ENCODE peak calls at places on chromosomes 4 and X, in nine cellular contexts. One of them, this sample, is unnamed.
A peak's percentile ranks its signal among the peaks of the same experiment; 100 is the strongest.

GRCh38 chrX:131747173-131747572 is 203.3 kb downstream of the OR13H1 start:
- DNase-seq in iris pigment epithelial cell: peak; percentile 67
- DNase-seq in MV-4-11: no peak
- DNase-seq in HS-5: no peak
- DNase-seq in activated effector memory CD4-positive, alpha-beta T cell treated with anti-CD3 and anti-CD28 coated beads, Interleukin-2, amount 50 U/mL, for 16 hours: no peak
- DNase-seq in HCT116: no peak
- DNase-seq in activated T-cell treated with anti-CD3 and anti-CD28 coated beads, Interleukin-2, amount 50 U/mL, for 24 hours: peak; percentile 72
- DNase-seq in stimulated activated CD4-positive, alpha-beta T cell treated with anti-CD3 and anti-CD28 coated beads, Interleukin-2, amount 100 ng/mL, for 48 hours: no peak
- DNase-seq in glomerular endothelial cell: no peak
- DNase-seq in this sample: peak; percentile 71

GRCh38 chr4:150224896-150225591 is 146.8 kb downstream of the DCLK2 start:
- DNase-seq in glomerular endothelial cell: no peak
- DNase-seq in iris pigment epithelial cell: peak; percentile 98
- DNase-seq in HCT116: no peak
- DNase-seq in HS-5: peak; percentile 93
- DNase-seq in MV-4-11: no peak
- DNase-seq in activated effector memory CD4-positive, alpha-beta T cell treated with anti-CD3 and anti-CD28 coated beads, Interleukin-2, amount 50 U/mL, for 16 hours: no peak
- DNase-seq in stimulated activated CD4-positive, alpha-beta T cell treated with anti-CD3 and anti-CD28 coated beads, Interleukin-2, amount 100 ng/mL, for 48 hours: no peak
- DNase-seq in activated T-cell treated with anti-CD3 and anti-CD28 coated beads, Interleukin-2, amount 50 U/mL, for 24 hours: no peak
- DNase-seq in this sample: no peak

GRCh38 chr4:2962099-2962455 is 1.1 kb downstream of the NOP14 start:
- DNase-seq in iris pigment epithelial cell: no peak
- DNase-seq in glomerular endothelial cell: no peak
- DNase-seq in HCT116: no peak
- DNase-seq in activated effector memory CD4-positive, alpha-beta T cell treated with anti-CD3 and anti-CD28 coated beads, Interleukin-2, amount 50 U/mL, for 16 hours: peak; percentile 86
- DNase-seq in HS-5: no peak
- DNase-seq in stimulated activated CD4-positive, alpha-beta T cell treated with anti-CD3 and anti-CD28 coated beads, Interleukin-2, amount 100 ng/mL, for 48 hours: peak; percentile 62
- DNase-seq in MV-4-11: peak; percentile 28
- DNase-seq in activated T-cell treated with anti-CD3 and anti-CD28 coated beads, Interleukin-2, amount 50 U/mL, for 24 hours: peak; percentile 73
- DNase-seq in this sample: no peak

GRCh38 chrX:129961180-129962083 is 21.0 kb upstream of the BCORL1 start:
- DNase-seq in activated effector memory CD4-positive, alpha-beta T cell treated with anti-CD3 and anti-CD28 coated beads, Interleukin-2, amount 50 U/mL, for 16 hours: peak; percentile 87
- DNase-seq in activated T-cell treated with anti-CD3 and anti-CD28 coated beads, Interleukin-2, amount 50 U/mL, for 24 hours: peak; percentile 77
- DNase-seq in MV-4-11: peak; percentile 63
- DNase-seq in HS-5: no peak
- DNase-seq in HCT116: peak; percentile 12
- DNase-seq in iris pigment epithelial cell: peak; percentile 13
- DNase-seq in glomerular endothelial cell: no peak
- DNase-seq in stimulated activated CD4-positive, alpha-beta T cell treated with anti-CD3 and anti-CD28 coated beads, Interleukin-2, amount 100 ng/mL, for 48 hours: peak; percentile 58
- DNase-seq in this sample: no peak

GRCh38 chr4:68119921-68120320 is 9.7 kb downstream of the TMPRSS11F start:
- DNase-seq in HCT116: no peak
- DNase-seq in iris pigment epithelial cell: no peak
- DNase-seq in activated effector memory CD4-positive, alpha-beta T cell treated with anti-CD3 and anti-CD28 coated beads, Interleukin-2, amount 50 U/mL, for 16 hours: no peak
- DNase-seq in activated T-cell treated with anti-CD3 and anti-CD28 coated beads, Interleukin-2, amount 50 U/mL, for 24 hours: no peak
- DNase-seq in stimulated activated CD4-positive, alpha-beta T cell treated with anti-CD3 and anti-CD28 coated beads, Interleukin-2, amount 100 ng/mL, for 48 hours: no peak
- DNase-seq in HS-5: no peak
- DNase-seq in MV-4-11: no peak
- DNase-seq in glomerular endothelial cell: no peak
- DNase-seq in this sample: no peak

GRCh38 chr4:117477925-117478324 is 392.5 kb upstream of the TRAM1L1 start:
- DNase-seq in glomerular endothelial cell: no peak
- DNase-seq in activated T-cell treated with anti-CD3 and anti-CD28 coated beads, Interleukin-2, amount 50 U/mL, for 24 hours: no peak
- DNase-seq in iris pigment epithelial cell: no peak
- DNase-seq in activated effector memory CD4-positive, alpha-beta T cell treated with anti-CD3 and anti-CD28 coated beads, Interleukin-2, amount 50 U/mL, for 16 hours: no peak
- DNase-seq in HCT116: no peak
- DNase-seq in stimulated activated CD4-positive, alpha-beta T cell treated with anti-CD3 and anti-CD28 coated beads, Interleukin-2, amount 100 ng/mL, for 48 hours: no peak
- DNase-seq in HS-5: no peak
- DNase-seq in MV-4-11: no peak
- DNase-seq in this sample: no peak

GRCh38 chr4:124899997-124900396 is 187.5 kb upstream of the ANKRD50 start:
- DNase-seq in MV-4-11: no peak
- DNase-seq in activated T-cell treated with anti-CD3 and anti-CD28 coated beads, Interleukin-2, amount 50 U/mL, for 24 hours: no peak
- DNase-seq in stimulated activated CD4-positive, alpha-beta T cell treated with anti-CD3 and anti-CD28 coated beads, Interleukin-2, amount 100 ng/mL, for 48 hours: no peak
- DNase-seq in activated effector memory CD4-positive, alpha-beta T cell treated with anti-CD3 and anti-CD28 coated beads, Interleukin-2, amount 50 U/mL, for 16 hours: no peak
- DNase-seq in HS-5: no peak
- DNase-seq in iris pigment epithelial cell: no peak
- DNase-seq in HCT116: no peak
- DNase-seq in glomerular endothelial cell: no peak
- DNase-seq in this sample: no peak

GRCh38 chrX:15874672-15875071 is 20.1 kb upstream of the AP1S2 start:
- DNase-seq in MV-4-11: no peak
- DNase-seq in stimulated activated CD4-positive, alpha-beta T cell treated with anti-CD3 and anti-CD28 coated beads, Interleukin-2, amount 100 ng/mL, for 48 hours: no peak
- DNase-seq in HCT116: no peak
- DNase-seq in glomerular endothelial cell: no peak
- DNase-seq in activated effector memory CD4-positive, alpha-beta T cell treated with anti-CD3 and anti-CD28 coated beads, Interleukin-2, amount 50 U/mL, for 16 hours: no peak
- DNase-seq in iris pigment epithelial cell: no peak
- DNase-seq in activated T-cell treated with anti-CD3 and anti-CD28 coated beads, Interleukin-2, amount 50 U/mL, for 24 hours: no peak
- DNase-seq in HS-5: no peak
- DNase-seq in this sample: no peak

GRCh38 chrX:135973025-135973547 is 702 bp downstream of the MMGT1 start:
- DNase-seq in MV-4-11: peak; percentile 18
- DNase-seq in HS-5: no peak
- DNase-seq in stimulated activated CD4-positive, alpha-beta T cell treated with anti-CD3 and anti-CD28 coated beads, Interleukin-2, amount 100 ng/mL, for 48 hours: no peak
- DNase-seq in iris pigment epithelial cell: peak; percentile 15
- DNase-seq in HCT116: no peak
- DNase-seq in activated T-cell treated with anti-CD3 and anti-CD28 coated beads, Interleukin-2, amount 50 U/mL, for 24 hours: peak; percentile 33
- DNase-seq in activated effector memory CD4-positive, alpha-beta T cell treated with anti-CD3 and anti-CD28 coated beads, Interleukin-2, amount 50 U/mL, for 16 hours: no peak
- DNase-seq in glomerular endothelial cell: no peak
- DNase-seq in this sample: no peak

GRCh38 chr4:58274553-58274952 is 1164.4 kb upstream of the IGFBP7 start:
- DNase-seq in iris pigment epithelial cell: no peak
- DNase-seq in MV-4-11: no peak
- DNase-seq in stimulated activated CD4-positive, alpha-beta T cell treated with anti-CD3 and anti-CD28 coated beads, Interleukin-2, amount 100 ng/mL, for 48 hours: no peak
- DNase-seq in HS-5: no peak
- DNase-seq in activated T-cell treated with anti-CD3 and anti-CD28 coated beads, Interleukin-2, amount 50 U/mL, for 24 hours: no peak
- DNase-seq in activated effector memory CD4-positive, alpha-beta T cell treated with anti-CD3 and anti-CD28 coated beads, Interleukin-2, amount 50 U/mL, for 16 hours: no peak
- DNase-seq in HCT116: no peak
- DNase-seq in glomerular endothelial cell: no peak
- DNase-seq in this sample: no peak

GRCh38 chrX:101430457-101431078 is 22.5 kb downstream of the HNRNPH2 start:
- DNase-seq in HS-5: no peak
- DNase-seq in stimulated activated CD4-positive, alpha-beta T cell treated with anti-CD3 and anti-CD28 coated beads, Interleukin-2, amount 100 ng/mL, for 48 hours: no peak
- DNase-seq in activated effector memory CD4-positive, alpha-beta T cell treated with anti-CD3 and anti-CD28 coated beads, Interleukin-2, amount 50 U/mL, for 16 hours: no peak
- DNase-seq in iris pigment epithelial cell: peak; percentile 67
- DNase-seq in activated T-cell treated with anti-CD3 and anti-CD28 coated beads, Interleukin-2, amount 50 U/mL, for 24 hours: no peak
- DNase-seq in HCT116: no peak
- DNase-seq in MV-4-11: peak; percentile 31
- DNase-seq in glomerular endothelial cell: no peak
- DNase-seq in this sample: no peak

This sample was measured in ovary.